ENCODE peak calls at places on chromosome 15, in four cellular contexts. One of them, this sample, is unnamed.

GRCh38 chr15:63233667-63234419 is 43.6 kb upstream of the APH1B start:
- DNase-seq in astrocyte: peak; percentile 88
- DNase-seq in foreskin fibroblast: no peak
- DNase-seq in BE2C: no peak
- DNase-seq in this sample: peak; percentile 61

GRCh38 chr15:52783929-52784798 is 6.0 kb downstream of the ONECUT1 start:
- DNase-seq in astrocyte: no peak
- DNase-seq in foreskin fibroblast: no peak
- DNase-seq in BE2C: peak; percentile 74
- DNase-seq in this sample: no peak

GRCh38 chr15:48803877-48804276 is 7.0 kb downstream of the CEP152 start:
- DNase-seq in astrocyte: no peak
- DNase-seq in foreskin fibroblast: no peak
- DNase-seq in BE2C: peak; percentile 61
- DNase-seq in this sample: no peak

GRCh38 chr15:79682285-79682684 is 214.5 kb downstream of the MTHFS start:
- DNase-seq in foreskin fibroblast: peak; percentile 86
- DNase-seq in BE2C: peak; percentile 64
- DNase-seq in astrocyte: peak; percentile 82
- DNase-seq in this sample: peak; percentile 24

GRCh38 chr15:85457392-85457968 is 77.1 kb downstream of the AKAP13 start:
- DNase-seq in foreskin fibroblast: no peak
- DNase-seq in astrocyte: no peak
- DNase-seq in BE2C: no peak
- DNase-seq in this sample: peak; percentile 78

GRCh38 chr15:92076536-92076935 is 223.0 kb downstream of the SLCO3A1 start:
- DNase-seq in astrocyte: no peak
- DNase-seq in foreskin fibroblast: no peak
- DNase-seq in BE2C: no peak
- DNase-seq in this sample: no peak

GRCh38 chr15:66253296-66253642 is 281 bp downstream of the MEGF11 start:
- DNase-seq in BE2C: no peak
- DNase-seq in astrocyte: no peak
- DNase-seq in foreskin fibroblast: no peak
- DNase-seq in this sample: no peak

GRCh38 chr15:74847462-74847861 is 4.5 kb upstream of the ULK3 start:
- DNase-seq in astrocyte: no peak
- DNase-seq in foreskin fibroblast: no peak
- DNase-seq in BE2C: peak; percentile 12
- DNase-seq in this sample: no peak

GRCh38 chr15:50687302-50687902 is 805 bp upstream of the TRPM7 start:
- DNase-seq in BE2C: no peak
- DNase-seq in astrocyte: no peak
- DNase-seq in foreskin fibroblast: no peak
- DNase-seq in this sample: no peak

GRCh38 chr15:77999486-77999885 is 78.0 kb downstream of the TBC1D2B start:
- DNase-seq in BE2C: no peak
- DNase-seq in astrocyte: no peak
- DNase-seq in foreskin fibroblast: no peak
- DNase-seq in this sample: no peak

GRCh38 chr15:94584833-94585244 is 353.5 kb downstream of the MCTP2 start:
- DNase-seq in BE2C: no peak
- DNase-seq in astrocyte: peak; percentile 23
- DNase-seq in foreskin fibroblast: no peak
- DNase-seq in this sample: peak; percentile 15

GRCh38 chr15:95869920-95870319 is 460.6 kb upstream of the NR2F2 start:
- DNase-seq in BE2C: no peak
- DNase-seq in astrocyte: no peak
- DNase-seq in foreskin fibroblast: no peak
- DNase-seq in this sample: no peak

GRCh38 chr15:61426466-61426865 is 197.4 kb upstream of the RORA start:
- DNase-seq in BE2C: no peak
- DNase-seq in foreskin fibroblast: no peak
- DNase-seq in astrocyte: no peak
- DNase-seq in this sample: no peak

GRCh38 chr15:65384895-65385867 is 7.4 kb upstream of the IGDCC3 start:
- DNase-seq in BE2C: peak; percentile 95
- DNase-seq in foreskin fibroblast: peak; percentile 66
- DNase-seq in astrocyte: peak; percentile 47
- DNase-seq in this sample: peak; percentile 81

GRCh38 chr15:31280037-31280830 is 46.4 kb upstream of the KLF13 start:
- DNase-seq in foreskin fibroblast: no peak
- DNase-seq in BE2C: peak; percentile 65
- DNase-seq in astrocyte: no peak
- DNase-seq in this sample: peak; percentile 29

GRCh38 chr15:73767794-73768501 is 14.8 kb upstream of the INSYN1 start:
- DNase-seq in astrocyte: no peak
- DNase-seq in foreskin fibroblast: no peak
- DNase-seq in BE2C: no peak
- DNase-seq in this sample: no peak

GRCh38 chr15:38440353-38441129 is 13.4 kb upstream of the FAM98B start:
- DNase-seq in astrocyte: peak; percentile 27
- DNase-seq in BE2C: peak; percentile 77
- DNase-seq in foreskin fibroblast: peak; percentile 38
- DNase-seq in this sample: peak; percentile 83

GRCh38 chr15:67135494-67135893 is 70.1 kb downstream of the SMAD3 start:
- DNase-seq in foreskin fibroblast: peak; percentile 54
- DNase-seq in BE2C: no peak
- DNase-seq in astrocyte: peak; percentile 76
- DNase-seq in this sample: no peak

GRCh38 chr15:36230741-36231140 is 348.7 kb upstream of the CDIN1 start:
- DNase-seq in astrocyte: peak; percentile 51
- DNase-seq in foreskin fibroblast: peak; percentile 39
- DNase-seq in BE2C: no peak
- DNase-seq in this sample: no peak

GRCh38 chr15:62853833-62854210 is 188.7 kb upstream of the TPM1 start:
- DNase-seq in foreskin fibroblast: no peak
- DNase-seq in BE2C: no peak
- DNase-seq in astrocyte: no peak
- DNase-seq in this sample: peak; percentile 68

GRCh38 chr15:27454281-27455060 is 483.5 kb downstream of the GABRG3 start:
- DNase-seq in astrocyte: peak; percentile 96
- DNase-seq in foreskin fibroblast: peak; percentile 46
- DNase-seq in BE2C: no peak
- DNase-seq in this sample: peak; percentile 83

GRCh38 chr15:93467327-93467726 is 378.3 kb upstream of the RGMA start:
- DNase-seq in foreskin fibroblast: no peak
- DNase-seq in astrocyte: peak; percentile 58
- DNase-seq in BE2C: peak; percentile 49
- DNase-seq in this sample: peak; percentile 89

GRCh38 chr15:39919396-39919739 is 698 bp downstream of the GPR176 start:
- DNase-seq in astrocyte: no peak
- DNase-seq in BE2C: no peak
- DNase-seq in foreskin fibroblast: no peak
- DNase-seq in this sample: no peak

GRCh38 chr15:43440721-43441281 is 52.2 kb downstream of the TP53BP1 start:
- DNase-seq in BE2C: peak; percentile 54
- DNase-seq in astrocyte: peak; percentile 97
- DNase-seq in foreskin fibroblast: peak; percentile 93
- DNase-seq in this sample: peak; percentile 98

GRCh38 chr15:44711089-44711355 is at the start of gene PATL2:
- DNase-seq in astrocyte: no peak
- DNase-seq in BE2C: no peak
- DNase-seq in foreskin fibroblast: no peak
- DNase-seq in this sample: no peak
- TF ChIP-seq CTCF in astrocyte: no peak
- TF ChIP-seq CTCF in BE2C: no peak
- TF ChIP-seq CTCF in foreskin fibroblast: no peak
- TF ChIP-seq CTCF in this sample: no peak

GRCh38 chr15:71385026-71385425 is 269.8 kb downstream of the THSD4 start:
- DNase-seq in foreskin fibroblast: no peak
- DNase-seq in astrocyte: no peak
- DNase-seq in BE2C: no peak
- DNase-seq in this sample: no peak
- H3K4me3 ChIP-seq in foreskin fibroblast: no peak overlapping the region
- H3K4me3 ChIP-seq in astrocyte: no peak overlapping the region
- H3K4me3 ChIP-seq in BE2C: no peak overlapping the region
- H3K4me3 ChIP-seq in this sample: no peak overlapping the region

GRCh38 chr15:58555168-58556027 is 123.6 kb downstream of the LIPC start:
- DNase-seq in BE2C: peak; percentile 49
- DNase-seq in foreskin fibroblast: no peak
- DNase-seq in astrocyte: no peak
- DNase-seq in this sample: no peak
- TF ChIP-seq CTCF in BE2C: peak; percentile 22
- TF ChIP-seq CTCF in foreskin fibroblast: no peak
- TF ChIP-seq CTCF in astrocyte: no peak
- TF ChIP-seq CTCF in this sample: no peak

DNA sequence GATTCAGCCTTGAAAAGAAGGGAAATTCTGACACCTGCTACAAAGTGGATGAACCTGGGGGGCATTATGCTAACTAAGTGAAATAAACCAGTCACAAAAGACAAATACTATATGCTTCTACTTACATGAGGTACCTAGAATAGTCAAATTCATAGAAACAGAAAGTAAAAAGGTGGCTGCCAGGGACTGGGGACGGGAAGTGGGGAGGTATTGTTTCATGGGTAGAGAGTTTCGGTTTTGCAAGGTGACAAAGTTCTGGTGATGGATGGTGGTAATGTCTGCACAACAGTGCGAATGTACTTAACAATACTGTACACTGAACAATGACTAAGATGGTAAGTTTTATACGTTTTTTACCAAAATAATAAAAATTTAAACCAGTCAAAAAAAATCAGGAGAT is 4.8 kb downstream of the IDH2 start:
- DNase-seq in BE2C: no peak
- DNase-seq in foreskin fibroblast: no peak
- DNase-seq in astrocyte: no peak
- DNase-seq in this sample: no peak
- H3K4me3 ChIP-seq in BE2C: no peak overlapping the region
- H3K4me3 ChIP-seq in foreskin fibroblast: no peak overlapping the region
- H3K4me3 ChIP-seq in astrocyte: no peak overlapping the region
- H3K4me3 ChIP-seq in this sample: no peak overlapping the region